ENCODE peak calls at places on chromosome 12, in eight cellular contexts. S, X, L, R, N, P, M and J are unnamed samples.

GRCh38 chr12:78229491-78230209 is 399.0 kb downstream of the NAV3 start:
- DNase-seq in S (no peak), M (no peak), N (no peak), R (no peak), L (peak; percentile 51), P (no peak), X (peak; percentile 45), J (no peak)

GRCh38 chr12:104740668-104741067 is 217.4 kb downstream of the SLC41A2 start:
- DNase-seq in N (no peak), M (no peak), L (no peak), R (no peak), S (no peak), P (no peak), X (no peak), J (no peak)

GRCh38 chr12:105820407-105821140 is 318.2 kb downstream of the NUAK1 start:
- DNase-seq in R (no peak), X (peak; percentile 77), L (no peak), P (no peak), N (peak; percentile 86), M (no peak), S (peak; percentile 24), J (no peak)

GRCh38 chr12:91983935-91984334 is 161.7 kb downstream of the BTG1 start:
- DNase-seq in R (no peak), S (no peak), M (no peak), L (no peak), N (no peak), X (no peak), P (no peak), J (no peak)

GRCh38 chr12:69108024-69108423 is 131.3 kb upstream of the CPSF6 start:
- DNase-seq in R (no peak), S (no peak), N (no peak), X (peak; percentile 67), M (no peak), P (no peak), L (no peak), J (no peak)

GRCh38 chr12:60257063-60257462 is 661.2 kb downstream of the SLC16A7 start:
- DNase-seq in N (peak; percentile 44), R (no peak), X (peak; percentile 80), M (no peak), L (no peak), P (no peak), S (no peak), J (no peak)

GRCh38 chr12:28130625-28131598 is 59.3 kb upstream of the CCDC91 start:
- DNase-seq in M (no peak), R (no peak), S (no peak), P (no peak), L (peak; percentile 99), N (peak; percentile 99), X (peak; percentile 99), J (no peak)

GRCh38 chr12:7112041-7112440 is 3.0 kb upstream of the C1RL start:
- DNase-seq in M (no peak), P (no peak), L (no peak), X (no peak), R (no peak), N (no peak), S (no peak), J (no peak)

GRCh38 chr12:57127710-57128518 is at the start of gene LRP1:
- DNase-seq in L (peak; percentile 84), M (peak; percentile 70), X (peak; percentile 83), S (peak; percentile 93), P (peak; percentile 65), N (no peak), R (peak; percentile 51), J (peak; percentile 87)

GRCh38 chr12:9798008-9798619 is 29.2 kb upstream of the KLRF1 start:
- DNase-seq in R (no peak), S (no peak), M (peak; percentile 48), L (peak; percentile 33), P (peak; percentile 67), N (no peak), X (peak; percentile 60), J (no peak)

GRCh38 chr12:47717443-47718193 is 7.7 kb downstream of the ENDOU start:
- DNase-seq in P (peak; percentile 35), L (peak; percentile 85), S (peak; percentile 75), N (no peak), X (peak; percentile 84), M (peak; percentile 39), R (peak; percentile 82), J (peak; percentile 86)

GRCh38 chr12:63302269-63302940 is 151.4 kb upstream of the AVPR1A start:
- DNase-seq in L (peak; percentile 50), R (no peak), S (no peak), M (no peak), P (no peak), X (no peak), N (no peak), J (no peak)

GRCh38 chr12:26126340-26127284 is 1.8 kb upstream of the BHLHE41 start:
- DNase-seq in X (peak; percentile 83), P (no peak), R (no peak), N (no peak), S (no peak), M (no peak), L (peak; percentile 95), J (peak; percentile 89)

GRCh38 chr12:100141998-100142850 is 450 bp downstream of the BLTP3B start:
- DNase-seq in M (peak; percentile 31), P (no peak), S (no peak), N (no peak), R (peak; percentile 23), X (no peak), L (peak; percentile 57), J (peak; percentile 67)

GRCh38 chr12:52245259-52245961 is 12.4 kb downstream of the KRT7 start:
- DNase-seq in L (no peak), N (no peak), R (no peak), M (no peak), X (no peak), S (no peak), P (no peak), J (no peak)